ENCODE peak calls at places on chromosomes 1 and 21, in ten cellular contexts. V is osteoblast, Q is IMR-90, Z is tibial nerve, U is Peyer's patch, O is GM06990, P is nephron progenitor cell, E is GM10248, C is upper lobe of right lung, T is body of pancreas. Y is an unnamed sample.

GRCh38 chr1:233233508-233234040 is 62.0 kb downstream of the PCNX2 start:
- DNase-seq in T (no peak), Q (no peak), U (no peak), Z (no peak), C (no peak), P (no peak), E (no peak), V (no peak), O (no peak), Y (no peak)

GRCh38 chr1:167342846-167343245 is 122.2 kb downstream of the POU2F1 start:
- DNase-seq in P (no peak), C (no peak), O (no peak), E (peak; percentile 33), Z (no peak), T (no peak), Q (no peak), V (peak; percentile 26), U (no peak), Y (no peak)

GRCh38 chr1:246497331-246497915 is 9.7 kb downstream of the SMYD3 start:
- DNase-seq in T (no peak), P (no peak), V (no peak), O (no peak), U (no peak), Q (peak; percentile 79), C (no peak), E (peak; percentile 72), Z (no peak), Y (no peak)

GRCh38 chr1:59814180-59814900 is 409 bp upstream of the HOOK1 start:
- DNase-seq in V (peak; percentile 48), O (peak; percentile 86), P (peak; percentile 88), Q (no peak), C (peak; percentile 96), U (peak; percentile 96), T (peak; percentile 97), E (peak; percentile 97), Z (no peak), Y (peak; percentile 41)

GRCh38 chr1:181189691-181190361 is 101.3 kb downstream of the IER5 start:
- DNase-seq in C (peak; percentile 81), P (peak; percentile 88), T (peak; percentile 64), Q (peak; percentile 29), O (peak; percentile 81), U (peak; percentile 87), E (peak; percentile 91), V (peak; percentile 97), Z (peak; percentile 27), Y (peak; percentile 29)

GRCh38 chr1:209876091-209876800 is 48.5 kb downstream of the UTP25 start:
- DNase-seq in U (no peak), P (no peak), Z (no peak), O (no peak), T (no peak), E (no peak), V (no peak), Q (no peak), C (no peak), Y (no peak)

GRCh38 chr1:76764638-76765572 is 102.4 kb upstream of the ST6GALNAC5 start:
- DNase-seq in Z (no peak), V (no peak), O (no peak), Q (no peak), E (no peak), P (no peak), U (no peak), T (no peak), C (no peak), Y (no peak)

GRCh38 chr1:7011826-7012225 is 226.6 kb downstream of the CAMTA1 start:
- DNase-seq in C (no peak), T (no peak), Z (no peak), O (no peak), V (no peak), P (no peak), U (no peak), Q (no peak), E (no peak), Y (no peak)

GRCh38 chr1:93448292-93448982 is 519 bp downstream of the FNBP1L start:
- DNase-seq in T (peak; percentile 49), V (peak; percentile 90), Z (no peak), C (peak; percentile 80), O (no peak), U (peak; percentile 73), E (peak; percentile 35), P (peak; percentile 73), Q (no peak), Y (peak; percentile 74)

GRCh38 chr1:71834570-71835441 is 447.5 kb downstream of the NEGR1 start:
- DNase-seq in E (no peak), Q (peak; percentile 2), V (no peak), U (no peak), C (no peak), T (peak; percentile 42), P (no peak), O (no peak), Z (no peak), Y (no peak)

GRCh38 chr1:61097326-61097725 is 15.0 kb downstream of the NFIA start:
- DNase-seq in U (no peak), Z (no peak), O (no peak), C (no peak), E (no peak), T (no peak), V (peak; percentile 66), Q (peak; percentile 67), P (no peak), Y (no peak)

GRCh38 chr21:23131177-23131576 is 2133.0 kb downstream of the NCAM2 start:
- DNase-seq in Q (no peak), P (no peak), U (no peak), T (no peak), C (no peak), O (no peak), V (no peak), Z (no peak), E (no peak), Y (no peak)

DNA sequence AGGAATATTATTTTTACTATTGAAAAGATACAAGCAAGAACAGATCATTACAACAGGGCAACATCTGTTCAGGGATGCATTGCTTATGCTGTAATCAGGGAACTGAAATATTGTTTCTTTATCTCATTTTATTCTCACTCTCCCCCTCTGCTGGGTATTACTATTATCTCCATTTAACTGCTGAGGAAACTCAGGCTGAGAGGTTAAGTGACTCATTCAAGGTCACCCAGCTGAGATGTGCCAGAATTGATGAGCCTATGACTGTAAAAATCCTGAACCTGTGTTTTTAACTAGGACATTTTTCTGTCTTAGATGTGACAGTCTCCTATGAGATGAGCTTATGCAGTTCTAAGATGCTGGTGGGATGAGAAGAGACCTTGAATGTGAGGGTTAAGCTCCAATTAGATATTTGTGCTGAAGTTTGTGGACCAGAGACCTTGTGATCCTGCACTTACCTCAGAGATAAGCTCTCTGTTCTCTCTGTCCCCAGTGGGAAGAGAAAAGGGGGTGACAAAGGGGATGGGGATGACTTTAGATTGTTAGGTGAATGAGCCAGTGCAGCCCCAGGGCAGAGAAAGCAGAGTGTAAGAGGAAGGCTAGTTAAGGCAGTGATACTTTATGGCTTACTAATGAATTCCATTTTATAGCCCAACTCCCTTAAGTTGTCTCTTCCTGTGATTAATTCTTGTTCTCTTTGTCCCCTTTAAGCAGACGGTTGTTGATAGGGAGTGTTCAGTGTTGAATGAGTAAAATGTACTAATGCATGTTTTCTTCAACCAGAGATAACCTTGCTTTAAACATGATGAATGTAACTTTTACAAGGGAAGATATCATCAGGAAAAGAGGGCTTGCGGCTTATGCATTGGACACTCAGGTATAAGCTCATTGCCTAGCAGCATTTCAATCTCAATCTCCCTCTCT is 111.4 kb downstream of the HLX start:
- DNase-seq in Q (peak; percentile 83), E (no peak), U (no peak), P (no peak), T (no peak), V (peak; percentile 27), C (no peak), O (no peak), Z (no peak), Y (no peak)
- TF ChIP-seq CTCF in Q (peak; percentile 38), E (no peak), U (no peak), P (no peak), T (no peak), V (peak; percentile 41), C (no peak), O (no peak), Z (no peak), Y (no peak)

GRCh38 chr21:43210454-43211084 is 41.8 kb downstream of the CRYAA start:
- DNase-seq in U (peak; percentile 33), T (no peak), Z (no peak), C (peak; percentile 53), Q (no peak), E (no peak), P (no peak), V (peak; percentile 59), O (no peak), Y (peak; percentile 13)
- TF ChIP-seq CTCF in U (no peak), T (no peak), Z (no peak), C (no peak), Q (no peak), E (no peak), P (no peak), V (no peak), O (no peak), Y (no peak)

DNA sequence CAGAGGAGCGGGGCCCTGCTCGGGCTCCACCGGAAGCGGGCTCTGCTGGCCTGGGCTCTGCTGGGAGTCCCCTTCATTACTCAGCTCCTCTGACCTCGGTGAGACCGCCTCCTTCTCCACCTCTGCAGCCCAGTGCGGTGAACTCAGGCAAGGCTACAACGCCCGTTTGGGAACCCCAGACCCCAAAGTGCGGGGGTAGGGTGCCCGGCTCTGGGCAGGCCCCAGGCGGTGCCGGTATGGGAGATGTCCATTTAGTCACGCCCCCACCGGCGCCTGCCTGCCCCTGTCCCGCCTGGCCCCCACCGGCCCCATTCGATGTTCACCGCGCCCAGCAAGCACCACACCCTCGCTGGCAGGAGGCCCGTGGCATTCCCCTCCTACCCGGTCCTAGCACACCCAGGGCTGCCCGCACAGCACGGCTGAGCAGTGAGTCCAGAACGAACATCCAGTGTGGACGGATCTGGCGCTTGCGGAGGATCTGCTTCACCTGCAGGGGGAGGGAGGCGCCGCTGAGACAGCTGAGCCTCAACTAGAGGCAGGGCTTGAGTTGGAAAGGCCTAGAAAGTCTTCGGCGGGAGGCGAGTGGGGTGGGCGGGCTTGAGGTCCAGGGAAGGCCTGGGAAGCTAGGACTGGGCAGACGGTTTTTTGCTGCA is 10.0 kb downstream of the MAP3K6 start:
- DNase-seq in V (no peak), E (no peak), U (peak; percentile 80), T (peak; percentile 29), P (no peak), O (no peak), Q (no peak), C (no peak), Z (no peak), Y (no peak)
- TF ChIP-seq CTCF in V (no peak), E (no peak), U (no peak), T (no peak), P (no peak), O (no peak), Q (no peak), C (no peak), Z (no peak), Y (no peak)

DNA sequence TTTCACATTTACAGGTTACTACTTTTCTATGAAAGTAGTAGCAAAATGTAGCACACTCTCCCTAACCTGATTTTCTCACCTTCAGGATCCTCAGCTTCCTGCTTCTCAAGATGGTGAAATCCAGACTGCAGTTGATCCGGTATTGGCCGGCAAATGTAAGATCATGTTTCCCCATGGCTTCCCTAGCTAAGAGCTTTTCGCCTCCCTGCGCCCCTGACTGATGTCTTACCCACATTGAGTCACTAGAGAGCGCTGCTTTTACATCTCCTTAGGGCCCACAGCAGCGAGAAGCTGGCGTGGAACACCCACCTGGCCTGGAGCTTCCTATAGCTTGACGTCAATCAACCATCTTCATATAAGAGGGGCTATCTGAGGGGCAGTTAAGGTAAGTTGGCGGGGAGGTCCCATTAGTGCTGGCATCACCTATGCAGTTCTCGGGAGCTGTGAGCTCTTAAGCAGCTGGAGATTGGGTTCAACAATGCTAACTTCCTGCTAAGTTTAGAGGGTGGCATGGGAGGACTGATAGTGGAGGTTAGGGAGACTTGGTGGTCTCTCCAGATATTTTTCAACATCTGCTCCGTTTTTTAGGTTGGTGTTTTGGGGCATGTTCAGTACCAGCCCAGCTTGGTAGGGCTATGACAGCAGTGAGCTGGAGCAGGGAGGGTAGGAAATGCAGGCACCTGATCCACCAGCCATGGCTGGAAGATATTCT is 5.5 kb downstream of the PTPN7 start:
- DNase-seq in Q (peak; percentile 76), E (peak; percentile 53), Z (no peak), V (peak; percentile 93), U (peak; percentile 79), C (no peak), P (peak; percentile 67), O (no peak), T (peak; percentile 60), Y (peak; percentile 56)
- TF ChIP-seq CTCF in Q (peak; percentile 52), E (peak; percentile 65), Z (no peak), V (peak; percentile 73), U (peak; percentile 54), C (peak; percentile 49), P (peak; percentile 62), O (peak; percentile 70), T (peak; percentile 28), Y (no peak)